ENCODE peak calls at places on chromosomes 4 and X, in six cellular contexts. V is stimulated activated CD8-positive, alpha-beta memory T cell treated with anti-CD3 and anti-CD28 coated beads, Interleukin-4, amount 100 ng/mL, for 4 hours; G is GOT3; K is DMS53; N is HEK293T; C is A549. Q is an unnamed sample.

GRCh38 chr4:86007042-86007441 is 352.8 kb downstream of the MAPK10 start:
- DNase-seq in V (no peak), G (no peak), K (no peak), N (no peak), C (no peak), Q (no peak)

GRCh38 chr4:5960197-5960880 is 57.9 kb downstream of the C4orf50 start:
- DNase-seq in V (no peak), G (no peak), K (no peak), N (no peak), C (no peak), Q (no peak)

GRCh38 chrX:8629871-8630270 is 102.1 kb downstream of the ANOS1 start:
- DNase-seq in V (no peak), G (no peak), K (no peak), N (no peak), C (no peak), Q (no peak)

GRCh38 chr4:132542228-132542627 is 606.9 kb upstream of the PCDH10 start:
- DNase-seq in V (no peak), G (no peak), K (no peak), N (no peak), C (no peak), Q (no peak)

GRCh38 chr4:187294861-187295260 is 571.2 kb upstream of the FAT1 start:
- DNase-seq in V (no peak), G (no peak), K (no peak), N (no peak), C (no peak), Q (no peak)

GRCh38 chrX:121036951-121037350 is 10.5 kb upstream of the GLUD2 start:
- DNase-seq in V (no peak), G (no peak), K (no peak), N (no peak), C (no peak), Q (no peak)

GRCh38 chrX:136065044-136065671 is 79.9 kb downstream of the SLC9A6 start:
- DNase-seq in V (no peak), G (no peak), K (peak), N (peak), C (no peak), Q (no peak)

GRCh38 chrX:118565853-118566252 is 70.2 kb downstream of the DOCK11 start:
- DNase-seq in V (no peak), G (no peak), K (no peak), N (no peak), C (no peak), Q (no peak)

GRCh38 chr4:110130578-110131358 is 67.6 kb downstream of the ELOVL6 start:
- DNase-seq in V (no peak), G (no peak), K (no peak), N (no peak), C (no peak), Q (no peak)

GRCh38 chr4:74287164-74287563 is 21.1 kb upstream of the EPGN start:
- DNase-seq in V (no peak), G (no peak), K (no peak), N (no peak), C (no peak), Q (no peak)

GRCh38 chrX:38117485-38117884 is 103.2 kb downstream of the SRPX start:
- DNase-seq in V (no peak), G (no peak), K (peak), N (no peak), C (no peak), Q (no peak)

GRCh38 chr4:163542275-163542674 is 47.8 kb downstream of the TMA16 start:
- DNase-seq in V (no peak), G (no peak), K (no peak), N (no peak), C (no peak), Q (no peak)

GRCh38 chr4:169900241-169900845 is 125.9 kb downstream of the MFAP3L start:
- DNase-seq in V (no peak), G (no peak), K (peak), N (no peak), C (no peak), Q (no peak)

GRCh38 chr4:162162672-162163071 is 1.1 kb downstream of the FSTL5 start:
- DNase-seq in V (no peak), G (no peak), K (no peak), N (no peak), C (no peak), Q (no peak)

GRCh38 chr4:30722916-30723270 is 2.7 kb downstream of the PCDH7 start:
- DNase-seq in V (no peak), G (no peak), K (no peak), N (no peak), C (no peak), Q (no peak)

GRCh38 chr4:73600917-73601316 is 19.3 kb downstream of the RASSF6 start:
- DNase-seq in V (no peak), G (no peak), K (no peak), N (no peak), C (no peak), Q (no peak)

GRCh38 chr4:80507507-80507906 is 172.0 kb downstream of the CFAP299 start:
- DNase-seq in V (no peak), G (no peak), K (no peak), N (no peak), C (no peak), Q (no peak)

GRCh38 chr4:52657630-52658501 is 1.2 kb downstream of the USP46 start:
- DNase-seq in V (no peak), G (no peak), K (peak), N (no peak), C (no peak), Q (no peak)

GRCh38 chr4:16860506-16860905 is 37.9 kb downstream of the LDB2 start:
- DNase-seq in V (no peak), G (no peak), K (no peak), N (no peak), C (no peak), Q (no peak)

GRCh38 chr4:30837131-30837539 is 117.0 kb downstream of the PCDH7 start:
- DNase-seq in V (no peak), G (no peak), K (peak), N (peak), C (no peak), Q (no peak)

GRCh38 chr4:129614581-129614980 is 518.6 kb downstream of the C4orf33 start:
- DNase-seq in V (no peak), G (no peak), K (no peak), N (no peak), C (no peak), Q (no peak)

GRCh38 chr4:38230121-38230728 is 270.0 kb downstream of the PTTG2 start:
- DNase-seq in V (no peak), G (no peak), K (no peak), N (no peak), C (no peak), Q (no peak)

GRCh38 chr4:94766856-94767255 is 9.1 kb downstream of the BMPR1B start:
- DNase-seq in V (no peak), G (no peak), K (peak), N (no peak), C (no peak), Q (no peak)

GRCh38 chr4:69497886-69498395 is 2.2 kb upstream of the UGT2B4 start:
- DNase-seq in V (no peak), G (no peak), K (peak), N (no peak), C (no peak), Q (no peak)

GRCh38 chrX:5852941-5853340 is 375.7 kb downstream of the NLGN4X start:
- DNase-seq in V (no peak), G (no peak), K (no peak), N (no peak), C (no peak), Q (no peak)

GRCh38 chr4:76011700-76012387 is 4.5 kb upstream of the CXCL9 start:
- DNase-seq in V (no peak), G (no peak), K (no peak), N (no peak), C (no peak), Q (no peak)